ENCODE peak calls at places on chromosomes 1 and 21, in six cellular contexts. K, V, J, X, I and N are unnamed samples.

GRCh38 chr1:63103682-63104081 is 218.7 kb upstream of the FOXD3 start:
- DNase-seq in K (no peak), V (no peak), J (no peak), X (no peak), I (no peak), N (no peak)

GRCh38 chr1:92774407-92774806 is 10.5 kb downstream of the EVI5 start:
- DNase-seq in K (no peak), V (no peak), J (no peak), X (no peak), I (no peak), N (no peak)

GRCh38 chr1:236027096-236027495 is 37.8 kb downstream of the NID1 start:
- DNase-seq in K (no peak), V (no peak), J (no peak), X (no peak), I (no peak), N (no peak)

GRCh38 chr1:192544983-192545393 is 30.6 kb upstream of the RGS1 start:
- DNase-seq in K (peak; percentile 33), V (no peak), J (no peak), X (no peak), I (no peak), N (no peak)

GRCh38 chr1:117615474-117615873 is 9.6 kb downstream of the TENT5C start:
- DNase-seq in K (peak; percentile 48), V (peak; percentile 61), J (no peak), X (no peak), I (no peak), N (peak; percentile 24)

GRCh38 chr1:228087771-228088251 is 5.3 kb downstream of the ARF1 start:
- DNase-seq in K (peak; percentile 42), V (no peak), J (no peak), X (no peak), I (peak; percentile 68), N (no peak)

GRCh38 chr1:180291004-180291403 is 60.9 kb downstream of the LHX4 start:
- DNase-seq in K (no peak), V (no peak), J (no peak), X (no peak), I (no peak), N (no peak)

GRCh38 chr1:1237874-1238701 is 6.1 kb downstream of the B3GALT6 start:
- DNase-seq in K (no peak), V (no peak), J (no peak), X (no peak), I (no peak), N (no peak)

GRCh38 chr1:246923482-246923881 is 8.3 kb downstream of the AHCTF1 start:
- DNase-seq in K (no peak), V (no peak), J (no peak), X (no peak), I (no peak), N (no peak)

GRCh38 chr1:161192476-161193465 is 6.1 kb downstream of the ADAMTS4 start:
- DNase-seq in K (peak; percentile 71), V (peak; percentile 61), J (peak; percentile 52), X (peak; percentile 67), I (no peak), N (no peak)

GRCh38 chr1:110208916-110209650 is 1.0 kb upstream of the KCNC4 start:
- DNase-seq in K (no peak), V (no peak), J (no peak), X (no peak), I (no peak), N (no peak)

GRCh38 chr1:156781585-156782186 is 14.4 kb downstream of the PRCC start:
- DNase-seq in K (no peak), V (no peak), J (no peak), X (no peak), I (no peak), N (no peak)

GRCh38 chr1:209376774-209377173 is 206.7 kb upstream of the CAMK1G start:
- DNase-seq in K (no peak), V (no peak), J (no peak), X (no peak), I (no peak), N (no peak)

GRCh38 chr1:210132582-210132981 is 100.0 kb upstream of the SERTAD4 start:
- DNase-seq in K (no peak), V (no peak), J (no peak), X (no peak), I (peak; percentile 11), N (no peak)

GRCh38 chr1:21567241-21568005 is 58.2 kb downstream of the ALPL start:
- DNase-seq in K (no peak), V (no peak), J (no peak), X (no peak), I (no peak), N (no peak)

GRCh38 chr1:28983509-28984310 is 69.3 kb downstream of the EPB41 start:
- DNase-seq in K (no peak), V (no peak), J (no peak), X (peak; percentile 63), I (no peak), N (no peak)

GRCh38 chr1:205008896-205009295 is 34.1 kb upstream of the CNTN2 start:
- DNase-seq in K (no peak), V (no peak), J (no peak), X (no peak), I (no peak), N (no peak)

GRCh38 chr1:220808501-220809186 is 21.9 kb downstream of the MTARC1 start:
- DNase-seq in K (no peak), V (no peak), J (no peak), X (no peak), I (no peak), N (no peak)

GRCh38 chr1:52633291-52633754 is 355 bp downstream of the SHISAL2A start:
- DNase-seq in K (peak; percentile 60), V (peak; percentile 43), J (peak; percentile 13), X (no peak), I (no peak), N (peak; percentile 54)

GRCh38 chr1:115476616-115477015 is 138.6 kb upstream of the NGF start:
- DNase-seq in K (no peak), V (no peak), J (no peak), X (no peak), I (no peak), N (no peak)

GRCh38 chr1:6033986-6034749 is 11.5 kb upstream of the KCNAB2 start:
- DNase-seq in K (peak; percentile 37), V (peak; percentile 14), J (no peak), X (peak; percentile 47), I (no peak), N (no peak)

GRCh38 chr1:41898191-41898713 is 20.5 kb downstream of the HIVEP3 start:
- DNase-seq in K (peak; percentile 82), V (peak; percentile 60), J (peak; percentile 53), X (peak; percentile 28), I (no peak), N (no peak)

GRCh38 chr1:8903908-8904650 is 25.6 kb upstream of the ENO1 start:
- DNase-seq in K (no peak), V (no peak), J (no peak), X (peak; percentile 76), I (peak; percentile 95), N (no peak)

GRCh38 chr1:115655307-115655664 is 13.5 kb downstream of the VANGL1 start:
- DNase-seq in K (no peak), V (no peak), J (no peak), X (no peak), I (no peak), N (no peak)

GRCh38 chr21:38729745-38730401 is 75.9 kb upstream of the ETS2 start:
- DNase-seq in K (no peak), V (no peak), J (no peak), X (no peak), I (no peak), N (no peak)

GRCh38 chr21:32415451-32415850 is 2.9 kb downstream of the EVA1C start:
- DNase-seq in K (no peak), V (no peak), J (no peak), X (no peak), I (no peak), N (no peak)

GRCh38 chr1:234758851-234759250 is 148.9 kb upstream of the IRF2BP2 start:
- DNase-seq in K (peak; percentile 59), V (peak; percentile 57), J (peak; percentile 16), X (no peak), I (no peak), N (no peak)

GRCh38 chr1:100835866-100836842 is 58.5 kb downstream of the EXTL2 start:
- DNase-seq in K (no peak), V (no peak), J (no peak), X (no peak), I (no peak), N (no peak)

GRCh38 chr1:34905098-34905459 is 24.4 kb downstream of the DLGAP3 start:
- DNase-seq in K (no peak), V (no peak), J (no peak), X (no peak), I (no peak), N (no peak)

GRCh38 chr1:150127464-150127863 is 22.3 kb upstream of the PLEKHO1 start:
- DNase-seq in K (no peak), V (no peak), J (no peak), X (no peak), I (no peak), N (no peak)

GRCh38 chr1:202130816-202131522 is 8.3 kb downstream of the GPR37L1 start:
- DNase-seq in K (no peak), V (no peak), J (no peak), X (no peak), I (no peak), N (no peak)

GRCh38 chr21:45593162-45594022 is 50.1 kb upstream of the PCBP3 start:
- DNase-seq in K (peak; percentile 8), V (no peak), J (no peak), X (no peak), I (no peak), N (no peak)

GRCh38 chr1:54299037-54299436 is 99.1 kb downstream of the MRPL37 start:
- DNase-seq in K (no peak), V (no peak), J (no peak), X (no peak), I (no peak), N (no peak)

GRCh38 chr1:184426278-184426674 is 39.4 kb downstream of the C1orf21 start:
- DNase-seq in K (no peak), V (no peak), J (no peak), X (no peak), I (no peak), N (no peak)

GRCh38 chr1:201254625-201255469 is 28.5 kb upstream of the PKP1 start:
- DNase-seq in K (peak; percentile 79), V (peak; percentile 53), J (peak; percentile 48), X (peak; percentile 62), I (no peak), N (peak; percentile 53)

GRCh38 chr1:40919475-40920011 is 57.4 kb upstream of the CITED4 start:
- DNase-seq in K (no peak), V (no peak), J (no peak), X (no peak), I (no peak), N (no peak)

GRCh38 chr1:73998348-73998959 is 199.5 kb downstream of the LRRIQ3 start:
- DNase-seq in K (no peak), V (no peak), J (no peak), X (no peak), I (peak; percentile 22), N (no peak)